ENCODE peak calls at places on chromosomes 7 and 10, in nine cellular contexts. R, M, W, Y, K, T, G, D and Z are unnamed samples.
A peak's percentile ranks its signal among the peaks of the same experiment; 100 is the strongest.

GRCh38 chr7:104984591-104985258 is 29.3 kb upstream of the KMT2E start:
- DNase-seq in K (no peak), Y (no peak), W (no peak), T (no peak), R (no peak), M (no peak), G (no peak), D (no peak), Z (no peak)

GRCh38 chr10:75176736-75177135 is 33.9 kb upstream of the VDAC2 start:
- DNase-seq in R (no peak), G (no peak), T (no peak), D (no peak), W (no peak), M (no peak), Y (no peak), K (no peak), Z (no peak)

GRCh38 chr7:42262907-42263466 is 26.0 kb upstream of the GLI3 start:
- DNase-seq in W (no peak), D (peak; percentile 77), T (no peak), Y (peak; percentile 58), G (no peak), R (no peak), K (no peak), M (peak; percentile 67), Z (no peak)

GRCh38 chr7:43591551-43592180 is 8.8 kb downstream of the STK17A start:
- DNase-seq in W (no peak), G (no peak), Y (no peak), D (no peak), M (no peak), T (no peak), R (no peak), K (no peak), Z (no peak)

GRCh38 chr7:155303039-155303593 is 5.4 kb downstream of the INSIG1 start:
- DNase-seq in R (no peak), D (no peak), T (no peak), M (no peak), Y (no peak), W (no peak), G (no peak), K (no peak), Z (peak; percentile 28)

GRCh38 chr7:22992874-22993840 is 20.8 kb downstream of the HYCC1 start:
- DNase-seq in D (no peak), G (no peak), T (no peak), Y (no peak), M (no peak), W (peak; percentile 79), K (no peak), R (no peak), Z (no peak)

GRCh38 chr10:125521721-125522680 is 161.0 kb downstream of the TEX36 start:
- DNase-seq in R (no peak), M (no peak), T (no peak), K (no peak), D (no peak), W (peak; percentile 42), G (peak; percentile 15), Y (peak; percentile 0), Z (no peak)

GRCh38 chr10:93071674-93072224 is 1.9 kb upstream of the CYP26A1 start:
- DNase-seq in T (no peak), G (peak; percentile 47), D (no peak), K (no peak), Y (no peak), M (no peak), W (peak; percentile 4), R (peak; percentile 68), Z (no peak)

GRCh38 chr7:81937091-81937490 is 167.2 kb upstream of the HGF start:
- DNase-seq in D (no peak), Y (no peak), W (no peak), K (no peak), G (no peak), M (no peak), T (no peak), R (no peak), Z (no peak)

GRCh38 chr10:120983721-120984120 is 132.6 kb downstream of the WDR11 start:
- DNase-seq in G (no peak), Y (no peak), W (no peak), T (no peak), D (no peak), R (peak; percentile 29), M (no peak), K (no peak), Z (no peak)

GRCh38 chr7:87999261-87999660 is 65.2 kb downstream of the ADAM22 start:
- DNase-seq in W (no peak), R (no peak), K (no peak), Y (no peak), T (no peak), M (no peak), D (no peak), G (no peak), Z (no peak)

GRCh38 chr7:45710271-45711160 is 136.3 kb downstream of the ADCY1 start:
- DNase-seq in G (no peak), T (no peak), Y (no peak), R (peak; percentile 35), K (no peak), M (no peak), W (no peak), D (no peak), Z (peak; percentile 55)

GRCh38 chr10:76946268-76946667 is 691.3 kb downstream of the KCNMA1 start:
- DNase-seq in W (no peak), M (no peak), K (no peak), D (peak; percentile 33), R (no peak), T (no peak), Y (peak; percentile 72), G (no peak), Z (no peak)

GRCh38 chr10:74652664-74653063 is 173.7 kb upstream of the KAT6B start:
- DNase-seq in K (no peak), M (no peak), G (no peak), Y (no peak), D (no peak), W (no peak), T (no peak), R (no peak), Z (no peak)

GRCh38 chr7:24052572-24053223 is 231.3 kb upstream of the NPY start:
- DNase-seq in R (no peak), T (no peak), Y (peak; percentile 46), D (no peak), W (peak; percentile 2), K (peak; percentile 12), M (no peak), G (no peak), Z (no peak)

GRCh38 chr7:124033093-124033806 is 383 bp upstream of the TMEM229A start:
- DNase-seq in Y (peak; percentile 42), W (no peak), G (peak; percentile 50), K (no peak), T (no peak), D (peak; percentile 34), R (peak; percentile 62), M (peak; percentile 22), Z (no peak)
- TF ChIP-seq CTCF in Y (no peak), W (no peak), G (no peak), K (no peak), T (no peak), D (no peak), R (no peak), M (peak; percentile 6), Z (no peak)

DNA sequence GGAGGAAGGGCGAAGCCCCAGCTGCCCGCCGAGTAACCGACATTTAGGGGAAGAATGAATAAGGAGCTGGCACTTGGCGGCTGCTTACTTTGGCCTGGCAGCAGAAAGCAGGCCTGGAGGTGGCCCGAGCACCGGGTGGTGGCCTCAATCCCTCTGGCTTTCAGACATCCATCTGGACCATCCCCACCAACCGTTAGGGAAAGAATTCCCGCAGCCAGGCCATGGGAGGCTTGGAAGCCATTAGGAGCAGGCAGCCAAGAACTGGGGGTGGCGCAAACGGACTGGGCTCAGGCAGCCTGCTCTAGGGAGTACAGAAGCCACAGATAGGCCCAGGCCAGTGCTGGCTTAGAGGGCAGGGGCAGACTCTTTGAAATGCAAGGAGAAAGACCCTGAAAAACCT is 132.7 kb downstream of the NEURL1 start:
- DNase-seq in T (no peak), M (no peak), G (no peak), Y (no peak), W (no peak), R (no peak), K (no peak), D (no peak), Z (no peak)
- TF ChIP-seq CTCF in T (no peak), M (no peak), G (no peak), Y (no peak), W (no peak), R (no peak), K (no peak), D (no peak), Z (no peak)

GRCh38 chr10:112763916-112764520 is 186.0 kb upstream of the TCF7L2 start:
- DNase-seq in G (no peak), T (no peak), D (no peak), W (no peak), Y (peak; percentile 27), K (no peak), R (no peak), M (no peak), Z (no peak)
- TF ChIP-seq CTCF in G (no peak), T (no peak), D (no peak), W (no peak), Y (no peak), K (no peak), R (no peak), M (no peak), Z (no peak)

GRCh38 chr10:62890395-62890794 is 74.2 kb upstream of the EGR2 start:
- DNase-seq in R (no peak), K (no peak), T (no peak), G (no peak), M (no peak), Y (no peak), W (no peak), D (no peak), Z (no peak)
- TF ChIP-seq CTCF in R (no peak), K (no peak), T (no peak), G (no peak), M (no peak), Y (no peak), W (no peak), D (no peak), Z (no peak)